ENCODE peak calls at places on chromosomes 2 and 18, in seven cellular contexts. M is A549, G is sigmoid colon, C is K562, T is GM12878, Y is stomach, E is tibial nerve. X is an unnamed sample.
A peak's percentile ranks its signal among the peaks of the same experiment; 100 is the strongest.

GRCh38 chr18:13284330-13285027 is 65.9 kb downstream of the LDLRAD4 start:
- DNase-seq in M (no peak), G (no peak), C (no peak), T (no peak), Y (no peak), E (no peak), X (no peak)

GRCh38 chr18:28284132-28284531 is 107.2 kb upstream of the CDH2 start:
- DNase-seq in M (no peak), G (no peak), C (no peak), T (no peak), Y (no peak), E (no peak), X (no peak)

GRCh38 chr2:111676423-111676822 is 207.6 kb downstream of the ANAPC1 start:
- DNase-seq in M (no peak), G (no peak), C (no peak), T (no peak), Y (no peak), E (no peak), X (no peak)

GRCh38 chr2:238267341-238267710 is 21.1 kb downstream of the PER2 start:
- DNase-seq in M (no peak), G (no peak), C (no peak), T (no peak), Y (no peak), E (no peak), X (no peak)

GRCh38 chr18:47899107-47899840 is 31.2 kb downstream of the SMAD2 start:
- DNase-seq in M (peak; percentile 40), G (no peak), C (no peak), T (no peak), Y (no peak), E (no peak), X (no peak)

GRCh38 chr2:579351-579886 is 97.8 kb downstream of the TMEM18 start:
- DNase-seq in M (no peak), G (no peak), C (no peak), T (no peak), Y (no peak), E (no peak), X (no peak)

GRCh38 chr2:185919155-185919554 is 180.6 kb downstream of the FSIP2 start:
- DNase-seq in M (no peak), G (no peak), C (no peak), T (no peak), Y (no peak), E (no peak), X (no peak)

GRCh38 chr2:109098251-109098920 is 30.6 kb upstream of the SH3RF3 start:
- DNase-seq in M (no peak), G (no peak), C (no peak), T (no peak), Y (no peak), E (no peak), X (no peak)

GRCh38 chr18:45046961-45047360 is 366.3 kb downstream of the SETBP1 start:
- DNase-seq in M (no peak), G (no peak), C (no peak), T (no peak), Y (no peak), E (no peak), X (no peak)

GRCh38 chr2:210002158-210003157 is at the start of gene RPE:
- DNase-seq in M (peak; percentile 94), G (peak; percentile 97), C (peak; percentile 88), T (peak; percentile 76), Y (peak; percentile 97), E (peak; percentile 93), X (peak; percentile 98)
- TF ChIP-seq POLR2A in M (peak; percentile 61), G (peak; percentile 27), C (peak; percentile 81), T (peak; percentile 86), Y (no peak), E (no peak), X (peak; percentile 61)

GRCh38 chr18:55477537-55478300 is 110.3 kb downstream of the TCF4 start:
- DNase-seq in M (no peak), G (no peak), C (no peak), T (peak; percentile 4), Y (no peak), E (peak; percentile 27), X (no peak)
- TF ChIP-seq CTCF in M (no peak), G (no peak), C (no peak), T (no peak), Y (no peak), E (no peak), X (peak; percentile 12)

GRCh38 chr2:159449504-159450124 is 163.1 kb upstream of the WDSUB1 start:
- DNase-seq in M (no peak), G (no peak), C (no peak), T (no peak), Y (no peak), E (no peak), X (no peak)
- TF ChIP-seq EP300 in M (no peak), G (no peak), C (no peak), T (no peak), Y (no peak), E (no peak), X (no peak)

GRCh38 chr2:121649652-121650553 is 641 bp upstream of the CLASP1 start:
- DNase-seq in M (peak; percentile 95), G (peak; percentile 95), C (peak; percentile 79), T (peak; percentile 89), Y (peak; percentile 87), E (peak; percentile 90), X (peak; percentile 92)
- TF ChIP-seq POLR2A in M (peak; percentile 22), G (no peak), C (peak; percentile 95), T (peak; percentile 74), Y (no peak), E (no peak), X (peak; percentile 66)

GRCh38 chr2:44931177-44931795 is 10.2 kb upstream of the SIX3 start:
- DNase-seq in M (no peak), G (no peak), C (no peak), T (no peak), Y (no peak), E (no peak), X (no peak)
- TF ChIP-seq CTCF in M (no peak), G (no peak), C (no peak), T (no peak), Y (no peak), E (no peak), X (no peak)

GRCh38 chr2:168212167-168212566 is 35.2 kb downstream of the STK39 start:
- DNase-seq in M (no peak), G (no peak), C (no peak), T (no peak), Y (no peak), E (no peak), X (no peak)

GRCh38 chr2:168210216-168210897 is 37.0 kb downstream of the STK39 start:
- DNase-seq in M (no peak), G (no peak), C (no peak), T (no peak), Y (no peak), E (no peak), X (no peak)

GRCh38 chr2:168212866-168213265 is 34.5 kb downstream of the STK39 start:
- DNase-seq in M (no peak), G (no peak), C (no peak), T (no peak), Y (no peak), E (no peak), X (no peak)

GRCh38 chr2:168211664-168212163 is 35.7 kb downstream of the STK39 start:
- DNase-seq in M (no peak), G (no peak), C (no peak), T (no peak), Y (no peak), E (no peak), X (no peak)

GRCh38 chr2:168210898-168211570 is 36.4 kb downstream of the STK39 start:
- DNase-seq in M (peak; percentile 89), G (no peak), C (no peak), T (no peak), Y (no peak), E (no peak), X (no peak)
- TF ChIP-seq EP300 in M (peak; percentile 82), G (no peak), C (no peak), T (no peak), Y (no peak), E (no peak), X (no peak)

DNA sequence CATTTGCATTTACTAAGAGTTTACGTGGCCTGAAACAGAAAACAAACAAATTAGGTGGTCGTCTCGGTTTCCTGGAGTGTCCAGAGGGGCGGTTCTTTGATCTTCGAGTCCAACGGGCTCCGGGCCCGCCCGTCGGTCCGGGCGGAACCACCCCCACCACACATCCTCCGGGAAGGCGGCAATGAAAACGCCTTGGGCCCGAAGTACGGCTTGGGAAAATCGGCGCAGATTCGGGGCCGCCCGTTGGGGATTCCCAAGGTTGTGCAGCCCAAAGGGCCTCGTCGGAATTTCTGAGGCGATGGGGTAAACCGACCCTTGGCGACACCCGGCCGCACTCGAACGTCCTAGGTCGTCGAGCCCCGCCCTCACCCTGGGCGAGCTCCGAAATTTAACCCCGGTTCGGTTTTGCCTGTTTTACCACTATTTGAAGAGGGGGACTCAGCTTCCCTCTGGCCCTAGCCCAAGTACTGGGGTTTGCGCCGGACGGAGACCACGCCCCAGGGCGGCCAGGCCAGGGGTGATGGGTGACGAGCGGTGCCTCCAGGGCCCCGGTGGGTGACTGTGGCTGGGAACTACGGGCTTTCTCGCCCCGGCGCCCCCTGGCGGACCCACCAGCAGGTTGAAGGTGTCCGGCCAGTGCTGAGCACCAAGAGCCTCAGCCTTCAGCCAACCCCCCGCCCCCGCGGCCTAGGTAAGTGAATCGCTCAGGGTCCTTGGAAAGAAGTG is 1.9 kb upstream of the CFAP53 start:
- DNase-seq in M (peak; percentile 80), G (peak; percentile 85), C (no peak), T (peak; percentile 62), Y (peak; percentile 78), E (peak; percentile 70), X (peak; percentile 89)
- TF ChIP-seq POLR2A in M (no peak), G (no peak), C (no peak), T (peak; percentile 75), Y (no peak), E (no peak), X (peak; percentile 27)